ENCODE peak calls at places on chromosome 1, in six cellular contexts. One of them, this sample, is unnamed. For H3K4me1, the result is how much of the 10 kb centered on the place peaks cover.

GRCh38 chr1:224615861-224616760 is at the start of gene CNIH3:
- DNase-seq in GM23338: peak
- DNase-seq in CD8-positive, alpha-beta T cell: no peak
- DNase-seq in neuronal stem cell: peak
- DNase-seq in mammary epithelial cell: peak
- DNase-seq in A549: peak
- DNase-seq in this sample: no peak

GRCh38 chr1:157967205-157967604 is 26.2 kb upstream of the KIRREL1 start:
- DNase-seq in GM23338: no peak
- DNase-seq in A549: no peak
- DNase-seq in mammary epithelial cell: no peak
- DNase-seq in CD8-positive, alpha-beta T cell: no peak
- DNase-seq in neuronal stem cell: no peak
- DNase-seq in this sample: no peak

GRCh38 chr1:226717256-226717909 is 21.7 kb downstream of the ITPKB start:
- DNase-seq in CD8-positive, alpha-beta T cell: no peak
- DNase-seq in GM23338: no peak
- DNase-seq in neuronal stem cell: no peak
- DNase-seq in mammary epithelial cell: no peak
- DNase-seq in A549: no peak
- DNase-seq in this sample: no peak

GRCh38 chr1:156480411-156481192 is 20.0 kb downstream of the MEF2D start:
- DNase-seq in GM23338: peak
- DNase-seq in mammary epithelial cell: no peak
- DNase-seq in CD8-positive, alpha-beta T cell: peak
- DNase-seq in neuronal stem cell: no peak
- DNase-seq in A549: peak
- DNase-seq in this sample: no peak

GRCh38 chr1:102687383-102687782 is 420.9 kb downstream of the COL11A1 start:
- DNase-seq in neuronal stem cell: no peak
- DNase-seq in mammary epithelial cell: no peak
- DNase-seq in CD8-positive, alpha-beta T cell: no peak
- DNase-seq in A549: no peak
- DNase-seq in GM23338: no peak
- DNase-seq in this sample: no peak

GRCh38 chr1:229474491-229474890 is 33.6 kb downstream of the NUP133 start:
- DNase-seq in GM23338: no peak
- DNase-seq in neuronal stem cell: no peak
- DNase-seq in A549: no peak
- DNase-seq in CD8-positive, alpha-beta T cell: no peak
- DNase-seq in mammary epithelial cell: no peak
- DNase-seq in this sample: no peak

GRCh38 chr1:213649373-213649772 is 338.4 kb upstream of the PROX1 start:
- DNase-seq in CD8-positive, alpha-beta T cell: no peak
- DNase-seq in neuronal stem cell: no peak
- DNase-seq in A549: no peak
- DNase-seq in mammary epithelial cell: no peak
- DNase-seq in GM23338: no peak
- DNase-seq in this sample: no peak

GRCh38 chr1:178412400-178412770 is 84.4 kb downstream of the CLEC20A start:
- DNase-seq in mammary epithelial cell: no peak
- DNase-seq in CD8-positive, alpha-beta T cell: no peak
- DNase-seq in A549: no peak
- DNase-seq in neuronal stem cell: no peak
- DNase-seq in GM23338: no peak
- DNase-seq in this sample: no peak

GRCh38 chr1:116346943-116347673 is 25.9 kb upstream of the ATP1A1 start:
- DNase-seq in A549: no peak
- DNase-seq in GM23338: peak
- DNase-seq in neuronal stem cell: no peak
- DNase-seq in CD8-positive, alpha-beta T cell: no peak
- DNase-seq in mammary epithelial cell: peak
- DNase-seq in this sample: no peak

GRCh38 chr1:22665752-22666151 is 12.7 kb downstream of the C1QB start:
- DNase-seq in GM23338: peak
- DNase-seq in A549: peak
- DNase-seq in CD8-positive, alpha-beta T cell: no peak
- DNase-seq in mammary epithelial cell: peak
- DNase-seq in neuronal stem cell: peak
- DNase-seq in this sample: no peak

GRCh38 chr1:82704393-82704792 is 903.7 kb downstream of the ADGRL2 start:
- DNase-seq in neuronal stem cell: no peak
- DNase-seq in mammary epithelial cell: no peak
- DNase-seq in CD8-positive, alpha-beta T cell: no peak
- DNase-seq in GM23338: no peak
- DNase-seq in A549: no peak
- DNase-seq in this sample: no peak

GRCh38 chr1:58395355-58395754 is 151.2 kb downstream of the OMA1 start:
- DNase-seq in A549: peak
- DNase-seq in CD8-positive, alpha-beta T cell: no peak
- DNase-seq in neuronal stem cell: no peak
- DNase-seq in mammary epithelial cell: peak
- DNase-seq in GM23338: no peak
- DNase-seq in this sample: no peak

GRCh38 chr1:30809514-30810263 is 52.1 kb upstream of the LAPTM5 start:
- DNase-seq in A549: no peak
- DNase-seq in GM23338: no peak
- DNase-seq in CD8-positive, alpha-beta T cell: no peak
- DNase-seq in mammary epithelial cell: peak
- DNase-seq in neuronal stem cell: no peak
- DNase-seq in this sample: no peak

GRCh38 chr1:24490101-24490781 is 12.4 kb upstream of the RCAN3 start:
- DNase-seq in mammary epithelial cell: no peak
- DNase-seq in neuronal stem cell: no peak
- DNase-seq in A549: no peak
- DNase-seq in GM23338: no peak
- DNase-seq in CD8-positive, alpha-beta T cell: no peak
- DNase-seq in this sample: no peak

GRCh38 chr1:2231667-2232254 is 3.6 kb downstream of the SKI start:
- DNase-seq in CD8-positive, alpha-beta T cell: peak
- DNase-seq in A549: peak
- DNase-seq in mammary epithelial cell: peak
- DNase-seq in GM23338: peak
- DNase-seq in neuronal stem cell: no peak
- DNase-seq in this sample: peak

GRCh38 chr1:18079941-18080340 is 27.7 kb upstream of the IGSF21 start:
- DNase-seq in neuronal stem cell: no peak
- DNase-seq in A549: no peak
- DNase-seq in GM23338: no peak
- DNase-seq in mammary epithelial cell: no peak
- DNase-seq in CD8-positive, alpha-beta T cell: no peak
- DNase-seq in this sample: no peak

DNA sequence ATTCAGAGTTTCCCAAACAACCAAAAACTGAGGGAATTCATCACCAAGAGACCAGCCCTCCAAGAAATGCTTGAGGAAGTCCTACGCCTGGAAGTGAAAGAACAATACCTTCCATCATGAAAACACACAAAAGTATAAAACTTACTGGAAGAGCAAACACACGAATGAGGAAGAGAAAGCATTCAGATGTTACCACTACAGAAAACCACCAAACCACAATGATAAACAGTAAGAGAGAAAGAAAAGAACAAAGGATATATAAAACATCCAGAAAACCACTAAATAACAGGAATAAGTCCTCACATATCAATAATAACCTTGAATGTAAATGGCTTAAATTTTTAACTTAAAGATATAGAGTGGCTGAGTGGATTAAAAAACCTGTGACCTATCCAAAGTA is 58.5 kb upstream of the BCL10 start:
- DNase-seq in A549: no peak
- DNase-seq in CD8-positive, alpha-beta T cell: no peak
- DNase-seq in GM23338: no peak
- DNase-seq in neuronal stem cell: no peak
- DNase-seq in mammary epithelial cell: no peak
- DNase-seq in this sample: no peak
- H3K4me1 ChIP-seq in A549: under half
- H3K4me1 ChIP-seq in CD8-positive, alpha-beta T cell: under half
- H3K4me1 ChIP-seq in GM23338: under half
- H3K4me1 ChIP-seq in neuronal stem cell: under half
- H3K4me1 ChIP-seq in mammary epithelial cell: under half
- H3K4me1 ChIP-seq in this sample: under half

GRCh38 chr1:109983380-109984189 is 980 bp upstream of the AHCYL1 start:
- DNase-seq in CD8-positive, alpha-beta T cell: no peak
- DNase-seq in GM23338: no peak
- DNase-seq in A549: no peak
- DNase-seq in neuronal stem cell: no peak
- DNase-seq in mammary epithelial cell: no peak
- DNase-seq in this sample: no peak
- H3K4me1 ChIP-seq in CD8-positive, alpha-beta T cell: under half
- H3K4me1 ChIP-seq in GM23338: under half
- H3K4me1 ChIP-seq in A549: half or more
- H3K4me1 ChIP-seq in neuronal stem cell: under half
- H3K4me1 ChIP-seq in mammary epithelial cell: under half
- H3K4me1 ChIP-seq in this sample: under half

GRCh38 chr1:11333631-11334030 is 60.6 kb downstream of the UBIAD1 start:
- DNase-seq in neuronal stem cell: no peak
- DNase-seq in mammary epithelial cell: no peak
- DNase-seq in A549: no peak
- DNase-seq in CD8-positive, alpha-beta T cell: no peak
- DNase-seq in GM23338: no peak
- DNase-seq in this sample: no peak

GRCh38 chr1:11334261-11334804 is 61.3 kb downstream of the UBIAD1 start:
- DNase-seq in A549: no peak
- DNase-seq in CD8-positive, alpha-beta T cell: no peak
- DNase-seq in mammary epithelial cell: no peak
- DNase-seq in GM23338: no peak
- DNase-seq in neuronal stem cell: no peak
- DNase-seq in this sample: no peak

GRCh38 chr1:11331036-11331765 is 58.2 kb downstream of the UBIAD1 start:
- DNase-seq in A549: no peak
- DNase-seq in GM23338: no peak
- DNase-seq in mammary epithelial cell: peak
- DNase-seq in CD8-positive, alpha-beta T cell: no peak
- DNase-seq in neuronal stem cell: no peak
- DNase-seq in this sample: no peak

GRCh38 chr1:11330411-11330810 is 57.4 kb downstream of the UBIAD1 start:
- DNase-seq in mammary epithelial cell: no peak
- DNase-seq in A549: no peak
- DNase-seq in CD8-positive, alpha-beta T cell: no peak
- DNase-seq in GM23338: no peak
- DNase-seq in neuronal stem cell: no peak
- DNase-seq in this sample: no peak

GRCh38 chr1:11331874-11332546 is 59.0 kb downstream of the UBIAD1 start:
- DNase-seq in neuronal stem cell: no peak
- DNase-seq in GM23338: no peak
- DNase-seq in mammary epithelial cell: no peak
- DNase-seq in A549: no peak
- DNase-seq in CD8-positive, alpha-beta T cell: no peak
- DNase-seq in this sample: no peak
- H3K4me1 ChIP-seq in neuronal stem cell: under half
- H3K4me1 ChIP-seq in GM23338: under half
- H3K4me1 ChIP-seq in mammary epithelial cell: under half
- H3K4me1 ChIP-seq in A549: under half
- H3K4me1 ChIP-seq in CD8-positive, alpha-beta T cell: under half
- H3K4me1 ChIP-seq in this sample: under half

GRCh38 chr1:234239515-234239914 is 133.7 kb upstream of the COA6 start:
- DNase-seq in GM23338: no peak
- DNase-seq in mammary epithelial cell: no peak
- DNase-seq in neuronal stem cell: no peak
- DNase-seq in CD8-positive, alpha-beta T cell: no peak
- DNase-seq in A549: no peak
- DNase-seq in this sample: no peak
- H3K4me1 ChIP-seq in GM23338: under half
- H3K4me1 ChIP-seq in mammary epithelial cell: under half
- H3K4me1 ChIP-seq in neuronal stem cell: under half
- H3K4me1 ChIP-seq in CD8-positive, alpha-beta T cell: under half
- H3K4me1 ChIP-seq in A549: under half
- H3K4me1 ChIP-seq in this sample: under half

This sample was measured in tibial artery.